ENCODE peak calls at places on chromosome 5, in six cellular contexts. One of them, this sample, is unnamed.

GRCh38 chr5:115098041-115098702 is 71.5 kb downstream of the TRIM36 start:
- DNase-seq in GM20000: peak; percentile 57
- DNase-seq in smooth muscle cell of the brain vasculature: no peak
- DNase-seq in right cardiac atrium: no peak
- DNase-seq in non-pigmented ciliary epithelial cell: peak; percentile 26
- DNase-seq in psoas muscle: no peak
- DNase-seq in this sample: peak; percentile 55

GRCh38 chr5:13591621-13592020 is 352.9 kb downstream of the DNAH5 start:
- DNase-seq in GM20000: no peak
- DNase-seq in smooth muscle cell of the brain vasculature: no peak
- DNase-seq in right cardiac atrium: no peak
- DNase-seq in non-pigmented ciliary epithelial cell: peak; percentile 76
- DNase-seq in psoas muscle: no peak
- DNase-seq in this sample: peak; percentile 96

GRCh38 chr5:37730896-37731455 is 108.9 kb downstream of the GDNF start:
- DNase-seq in GM20000: no peak
- DNase-seq in smooth muscle cell of the brain vasculature: no peak
- DNase-seq in right cardiac atrium: no peak
- DNase-seq in non-pigmented ciliary epithelial cell: no peak
- DNase-seq in psoas muscle: no peak
- DNase-seq in this sample: peak; percentile 32

GRCh38 chr5:101580591-101580990 is 677.5 kb upstream of the ST8SIA4 start:
- DNase-seq in GM20000: no peak
- DNase-seq in smooth muscle cell of the brain vasculature: no peak
- DNase-seq in right cardiac atrium: no peak
- DNase-seq in non-pigmented ciliary epithelial cell: peak; percentile 6
- DNase-seq in psoas muscle: no peak
- DNase-seq in this sample: peak; percentile 6

GRCh38 chr5:87120518-87121314 is 147.0 kb upstream of the RASA1 start:
- DNase-seq in GM20000: no peak
- DNase-seq in smooth muscle cell of the brain vasculature: no peak
- DNase-seq in right cardiac atrium: no peak
- DNase-seq in non-pigmented ciliary epithelial cell: peak; percentile 90
- DNase-seq in psoas muscle: no peak
- DNase-seq in this sample: peak; percentile 95

GRCh38 chr5:50962934-50963646 is 296.7 kb downstream of the PARP8 start:
- DNase-seq in GM20000: peak; percentile 88
- DNase-seq in smooth muscle cell of the brain vasculature: peak; percentile 15
- DNase-seq in right cardiac atrium: peak; percentile 49
- DNase-seq in non-pigmented ciliary epithelial cell: no peak
- DNase-seq in psoas muscle: peak; percentile 70
- DNase-seq in this sample: peak; percentile 46

GRCh38 chr5:111948078-111948477 is 191.1 kb upstream of the NREP start:
- DNase-seq in GM20000: no peak
- DNase-seq in smooth muscle cell of the brain vasculature: no peak
- DNase-seq in right cardiac atrium: no peak
- DNase-seq in non-pigmented ciliary epithelial cell: no peak
- DNase-seq in psoas muscle: no peak
- DNase-seq in this sample: no peak

GRCh38 chr5:1666812-1667588 is 132.6 kb downstream of the MRPL36 start:
- DNase-seq in GM20000: peak; percentile 83
- DNase-seq in smooth muscle cell of the brain vasculature: no peak
- DNase-seq in right cardiac atrium: no peak
- DNase-seq in non-pigmented ciliary epithelial cell: no peak
- DNase-seq in psoas muscle: no peak
- DNase-seq in this sample: no peak

GRCh38 chr5:73201547-73202513 is 28.8 kb downstream of the TMEM174 start:
- DNase-seq in GM20000: peak; percentile 75
- DNase-seq in smooth muscle cell of the brain vasculature: no peak
- DNase-seq in right cardiac atrium: peak; percentile 70
- DNase-seq in non-pigmented ciliary epithelial cell: no peak
- DNase-seq in psoas muscle: peak; percentile 69
- DNase-seq in this sample: peak; percentile 53

GRCh38 chr5:95759634-95760033 is 28.5 kb downstream of the RHOBTB3 start:
- DNase-seq in GM20000: no peak
- DNase-seq in smooth muscle cell of the brain vasculature: peak; percentile 51
- DNase-seq in right cardiac atrium: no peak
- DNase-seq in non-pigmented ciliary epithelial cell: peak; percentile 65
- DNase-seq in psoas muscle: no peak
- DNase-seq in this sample: peak; percentile 89

GRCh38 chr5:73469878-73470277 is 21.3 kb upstream of the FOXD1 start:
- DNase-seq in GM20000: no peak
- DNase-seq in smooth muscle cell of the brain vasculature: no peak
- DNase-seq in right cardiac atrium: no peak
- DNase-seq in non-pigmented ciliary epithelial cell: no peak
- DNase-seq in psoas muscle: no peak
- DNase-seq in this sample: no peak

GRCh38 chr5:126359884-126360283 is 63.3 kb upstream of the GRAMD2B start:
- DNase-seq in GM20000: peak; percentile 15
- DNase-seq in smooth muscle cell of the brain vasculature: no peak
- DNase-seq in right cardiac atrium: no peak
- DNase-seq in non-pigmented ciliary epithelial cell: no peak
- DNase-seq in psoas muscle: no peak
- DNase-seq in this sample: no peak

GRCh38 chr5:124103671-124104070 is 591.7 kb downstream of the CSNK1G3 start:
- DNase-seq in GM20000: no peak
- DNase-seq in smooth muscle cell of the brain vasculature: no peak
- DNase-seq in right cardiac atrium: no peak
- DNase-seq in non-pigmented ciliary epithelial cell: no peak
- DNase-seq in psoas muscle: no peak
- DNase-seq in this sample: peak; percentile 59

GRCh38 chr5:73666891-73667290 is 40.9 kb downstream of the ARHGEF28 start:
- DNase-seq in GM20000: no peak
- DNase-seq in smooth muscle cell of the brain vasculature: no peak
- DNase-seq in right cardiac atrium: no peak
- DNase-seq in non-pigmented ciliary epithelial cell: no peak
- DNase-seq in psoas muscle: no peak
- DNase-seq in this sample: no peak

GRCh38 chr5:171416160-171417049 is 3.0 kb upstream of the FGF18 start:
- DNase-seq in GM20000: no peak
- DNase-seq in smooth muscle cell of the brain vasculature: no peak
- DNase-seq in right cardiac atrium: no peak
- DNase-seq in non-pigmented ciliary epithelial cell: no peak
- DNase-seq in psoas muscle: no peak
- DNase-seq in this sample: no peak